ENCODE peak calls at places on chromosomes 6 and 20, in eight cellular contexts. One of them, this sample, is unnamed.

GRCh38 chr20:58753267-58753928 is 60.8 kb downstream of the NPEPL1 start:
- DNase-seq in posterior cingulate gyrus: no peak
- DNase-seq in lower leg skin: no peak
- DNase-seq in left kidney: peak; percentile 80
- DNase-seq in erythroblast: no peak
- DNase-seq in NCI-H82: no peak
- DNase-seq in CD4-positive, alpha-beta memory T cell: no peak
- DNase-seq in tibial nerve: no peak
- DNase-seq in this sample: no peak

GRCh38 chr6:113859349-113860164 is 2.4 kb downstream of the MARCKS start:
- DNase-seq in posterior cingulate gyrus: peak; percentile 80
- DNase-seq in left kidney: peak; percentile 63
- DNase-seq in erythroblast: no peak
- DNase-seq in CD4-positive, alpha-beta memory T cell: no peak
- DNase-seq in NCI-H82: peak; percentile 57
- DNase-seq in lower leg skin: no peak
- DNase-seq in tibial nerve: peak; percentile 18
- DNase-seq in this sample: no peak

GRCh38 chr20:4812641-4813075 is 90.9 kb downstream of the PRND start:
- DNase-seq in erythroblast: no peak
- DNase-seq in NCI-H82: no peak
- DNase-seq in CD4-positive, alpha-beta memory T cell: peak; percentile 11
- DNase-seq in lower leg skin: no peak
- DNase-seq in left kidney: no peak
- DNase-seq in posterior cingulate gyrus: peak; percentile 69
- DNase-seq in tibial nerve: no peak
- DNase-seq in this sample: no peak

GRCh38 chr6:6713660-6714446 is 125.3 kb downstream of the LY86 start:
- DNase-seq in NCI-H82: no peak
- DNase-seq in CD4-positive, alpha-beta memory T cell: no peak
- DNase-seq in tibial nerve: no peak
- DNase-seq in lower leg skin: no peak
- DNase-seq in left kidney: peak; percentile 57
- DNase-seq in posterior cingulate gyrus: no peak
- DNase-seq in erythroblast: no peak
- DNase-seq in this sample: no peak

GRCh38 chr20:24332956-24333355 is 136.5 kb upstream of the SYNDIG1 start:
- DNase-seq in CD4-positive, alpha-beta memory T cell: no peak
- DNase-seq in tibial nerve: no peak
- DNase-seq in lower leg skin: no peak
- DNase-seq in erythroblast: no peak
- DNase-seq in NCI-H82: no peak
- DNase-seq in posterior cingulate gyrus: no peak
- DNase-seq in left kidney: no peak
- DNase-seq in this sample: no peak

GRCh38 chr6:109491207-109491938 is 8.4 kb upstream of the ZBTB24 start:
- DNase-seq in left kidney: peak; percentile 53
- DNase-seq in NCI-H82: peak; percentile 25
- DNase-seq in lower leg skin: no peak
- DNase-seq in erythroblast: no peak
- DNase-seq in tibial nerve: no peak
- DNase-seq in posterior cingulate gyrus: no peak
- DNase-seq in CD4-positive, alpha-beta memory T cell: peak; percentile 49
- DNase-seq in this sample: no peak

GRCh38 chr20:49112596-49113274 is 66.6 kb downstream of the CSE1L start:
- DNase-seq in erythroblast: no peak
- DNase-seq in lower leg skin: no peak
- DNase-seq in left kidney: no peak
- DNase-seq in tibial nerve: no peak
- DNase-seq in NCI-H82: no peak
- DNase-seq in CD4-positive, alpha-beta memory T cell: no peak
- DNase-seq in posterior cingulate gyrus: no peak
- DNase-seq in this sample: no peak

GRCh38 chr6:33843696-33844121 is 39.9 kb upstream of the MLN start:
- DNase-seq in erythroblast: peak; percentile 44
- DNase-seq in posterior cingulate gyrus: no peak
- DNase-seq in NCI-H82: peak; percentile 60
- DNase-seq in lower leg skin: no peak
- DNase-seq in left kidney: no peak
- DNase-seq in CD4-positive, alpha-beta memory T cell: no peak
- DNase-seq in tibial nerve: no peak
- DNase-seq in this sample: no peak

GRCh38 chr6:54801669-54802068 is 44.9 kb upstream of the FAM83B start:
- DNase-seq in left kidney: no peak
- DNase-seq in NCI-H82: peak; percentile 5
- DNase-seq in tibial nerve: no peak
- DNase-seq in lower leg skin: no peak
- DNase-seq in posterior cingulate gyrus: no peak
- DNase-seq in CD4-positive, alpha-beta memory T cell: no peak
- DNase-seq in erythroblast: no peak
- DNase-seq in this sample: no peak

GRCh38 chr20:31811796-31812728 is 7.1 kb upstream of the MYLK2 start:
- DNase-seq in lower leg skin: no peak
- DNase-seq in CD4-positive, alpha-beta memory T cell: no peak
- DNase-seq in tibial nerve: no peak
- DNase-seq in erythroblast: no peak
- DNase-seq in NCI-H82: no peak
- DNase-seq in posterior cingulate gyrus: no peak
- DNase-seq in left kidney: peak; percentile 83
- DNase-seq in this sample: no peak

GRCh38 chr6:136236491-136237293 is 13.4 kb downstream of the MTFR2 start:
- DNase-seq in erythroblast: peak; percentile 76
- DNase-seq in lower leg skin: no peak
- DNase-seq in tibial nerve: no peak
- DNase-seq in posterior cingulate gyrus: no peak
- DNase-seq in CD4-positive, alpha-beta memory T cell: no peak
- DNase-seq in left kidney: no peak
- DNase-seq in NCI-H82: peak; percentile 33
- DNase-seq in this sample: no peak

GRCh38 chr6:134119481-134119880 is 67.1 kb upstream of the SLC2A12 start:
- DNase-seq in erythroblast: no peak
- DNase-seq in tibial nerve: no peak
- DNase-seq in CD4-positive, alpha-beta memory T cell: no peak
- DNase-seq in posterior cingulate gyrus: no peak
- DNase-seq in left kidney: no peak
- DNase-seq in NCI-H82: no peak
- DNase-seq in lower leg skin: no peak
- DNase-seq in this sample: no peak

GRCh38 chr20:37518606-37519507 is 2.2 kb upstream of the NNAT start:
- DNase-seq in tibial nerve: no peak
- DNase-seq in NCI-H82: no peak
- DNase-seq in posterior cingulate gyrus: no peak
- DNase-seq in lower leg skin: no peak
- DNase-seq in CD4-positive, alpha-beta memory T cell: no peak
- DNase-seq in left kidney: peak; percentile 91
- DNase-seq in erythroblast: no peak
- DNase-seq in this sample: no peak

GRCh38 chr20:19438488-19438887 is 226.0 kb downstream of the SLC24A3 start:
- DNase-seq in NCI-H82: no peak
- DNase-seq in erythroblast: no peak
- DNase-seq in tibial nerve: no peak
- DNase-seq in lower leg skin: no peak
- DNase-seq in CD4-positive, alpha-beta memory T cell: no peak
- DNase-seq in left kidney: no peak
- DNase-seq in posterior cingulate gyrus: no peak
- DNase-seq in this sample: no peak

GRCh38 chr20:59690101-59690500 is 85.8 kb downstream of the PHACTR3 start:
- DNase-seq in left kidney: no peak
- DNase-seq in CD4-positive, alpha-beta memory T cell: no peak
- DNase-seq in tibial nerve: no peak
- DNase-seq in NCI-H82: no peak
- DNase-seq in erythroblast: no peak
- DNase-seq in posterior cingulate gyrus: no peak
- DNase-seq in lower leg skin: no peak
- DNase-seq in this sample: no peak

GRCh38 chr6:139540276-139540675 is 165.8 kb upstream of the CITED2 start:
- DNase-seq in erythroblast: no peak
- DNase-seq in posterior cingulate gyrus: no peak
- DNase-seq in CD4-positive, alpha-beta memory T cell: peak; percentile 61
- DNase-seq in NCI-H82: no peak
- DNase-seq in tibial nerve: peak; percentile 41
- DNase-seq in lower leg skin: no peak
- DNase-seq in left kidney: no peak
- DNase-seq in this sample: no peak

GRCh38 chr6:149082320-149082719 is 235.2 kb upstream of the TAB2 start:
- DNase-seq in left kidney: peak; percentile 85
- DNase-seq in NCI-H82: peak; percentile 76
- DNase-seq in posterior cingulate gyrus: peak; percentile 90
- DNase-seq in CD4-positive, alpha-beta memory T cell: peak; percentile 76
- DNase-seq in erythroblast: peak; percentile 75
- DNase-seq in tibial nerve: peak; percentile 93
- DNase-seq in lower leg skin: peak; percentile 74
- DNase-seq in this sample: peak; percentile 54

GRCh38 chr20:60310551-60310950 is 352.3 kb downstream of the CDH26 start:
- DNase-seq in NCI-H82: no peak
- DNase-seq in posterior cingulate gyrus: no peak
- DNase-seq in CD4-positive, alpha-beta memory T cell: no peak
- DNase-seq in lower leg skin: no peak
- DNase-seq in tibial nerve: no peak
- DNase-seq in erythroblast: no peak
- DNase-seq in left kidney: peak; percentile 91
- DNase-seq in this sample: no peak

This sample was measured in amygdala.